ENCODE peak calls at places on chromosomes 5 and 9, in six cellular contexts. Q, R, Y, Z, B and D are unnamed samples.

GRCh38 chr5:14145356-14146334 is 2.5 kb downstream of the TRIO start:
- DNase-seq in Q (peak; percentile 50), R (no peak), Y (no peak), Z (peak; percentile 84), B (no peak), D (no peak)

GRCh38 chr5:172768573-172769323 is 2.2 kb downstream of the DUSP1 start:
- DNase-seq in Q (no peak), R (no peak), Y (peak; percentile 69), Z (peak; percentile 72), B (peak; percentile 68), D (no peak)

GRCh38 chr5:6003040-6003825 is 375.1 kb downstream of the MED10 start:
- DNase-seq in Q (no peak), R (no peak), Y (no peak), Z (no peak), B (no peak), D (no peak)

GRCh38 chr9:99134893-99135341 is 30.0 kb downstream of the TGFBR1 start:
- DNase-seq in Q (peak; percentile 27), R (no peak), Y (no peak), Z (peak; percentile 78), B (peak; percentile 77), D (no peak)

GRCh38 chr5:137563301-137563645 is 64.1 kb upstream of the SPOCK1 start:
- DNase-seq in Q (no peak), R (no peak), Y (no peak), Z (no peak), B (peak; percentile 19), D (no peak)

GRCh38 chr5:147479949-147480348 is 29.9 kb downstream of the DPYSL3 start:
- DNase-seq in Q (no peak), R (no peak), Y (no peak), Z (peak; percentile 52), B (peak; percentile 80), D (no peak)

GRCh38 chr9:83707518-83707767 is 315 bp downstream of the UBQLN1 start:
- DNase-seq in Q (no peak), R (peak; percentile 48), Y (no peak), Z (no peak), B (peak; percentile 86), D (no peak)

GRCh38 chr5:83281658-83282057 is 189.9 kb upstream of the VCAN start:
- DNase-seq in Q (no peak), R (no peak), Y (no peak), Z (peak; percentile 35), B (peak; percentile 43), D (peak; percentile 49)

GRCh38 chr9:4936823-4937222 is 48.2 kb upstream of the JAK2 start:
- DNase-seq in Q (no peak), R (no peak), Y (no peak), Z (no peak), B (no peak), D (no peak)